ENCODE peak calls at places on chromosomes 7 and 10, in six cellular contexts. One of them, this sample, is unnamed.

GRCh38 chr10:15461353-15462108 is 90.4 kb upstream of the FAM171A1 start:
- DNase-seq in A549: peak
- DNase-seq in HepG2: no peak
- DNase-seq in endothelial cell of umbilical vein: peak
- DNase-seq in K562: peak
- DNase-seq in GM12878: no peak
- DNase-seq in this sample: peak

GRCh38 chr10:71396084-71396713 is 521 bp upstream of the CDH23 start:
- DNase-seq in A549: peak
- DNase-seq in K562: peak
- DNase-seq in GM12878: no peak
- DNase-seq in endothelial cell of umbilical vein: no peak
- DNase-seq in HepG2: no peak
- DNase-seq in this sample: no peak

GRCh38 chr7:111025013-111025412 is 65.9 kb upstream of the LRRN3 start:
- DNase-seq in A549: no peak
- DNase-seq in endothelial cell of umbilical vein: no peak
- DNase-seq in K562: no peak
- DNase-seq in GM12878: no peak
- DNase-seq in HepG2: peak
- DNase-seq in this sample: no peak

GRCh38 chr10:131771634-131772358 is 129.0 kb upstream of the PPP2R2D start:
- DNase-seq in A549: no peak
- DNase-seq in GM12878: no peak
- DNase-seq in endothelial cell of umbilical vein: no peak
- DNase-seq in HepG2: no peak
- DNase-seq in K562: no peak
- DNase-seq in this sample: no peak

GRCh38 chr10:46541735-46542566 is 14.5 kb downstream of the GPRIN2 start:
- DNase-seq in A549: peak
- DNase-seq in endothelial cell of umbilical vein: no peak
- DNase-seq in K562: no peak
- DNase-seq in GM12878: no peak
- DNase-seq in HepG2: no peak
- DNase-seq in this sample: no peak

GRCh38 chr10:103695584-103696005 is 159.8 kb downstream of the SH3PXD2A start:
- DNase-seq in K562: no peak
- DNase-seq in A549: no peak
- DNase-seq in GM12878: no peak
- DNase-seq in endothelial cell of umbilical vein: no peak
- DNase-seq in HepG2: no peak
- DNase-seq in this sample: peak

GRCh38 chr10:8043569-8044306 is 10.8 kb upstream of the GATA3 start:
- DNase-seq in K562: no peak
- DNase-seq in HepG2: no peak
- DNase-seq in GM12878: no peak
- DNase-seq in A549: no peak
- DNase-seq in endothelial cell of umbilical vein: peak
- DNase-seq in this sample: no peak

GRCh38 chr10:102152545-102152890 is 329 bp downstream of the NOLC1 start:
- DNase-seq in endothelial cell of umbilical vein: no peak
- DNase-seq in A549: no peak
- DNase-seq in K562: no peak
- DNase-seq in HepG2: no peak
- DNase-seq in GM12878: no peak
- DNase-seq in this sample: no peak

GRCh38 chr7:139580435-139580834 is 57.0 kb downstream of the CLEC2L start:
- DNase-seq in HepG2: no peak
- DNase-seq in A549: no peak
- DNase-seq in GM12878: no peak
- DNase-seq in K562: no peak
- DNase-seq in endothelial cell of umbilical vein: no peak
- DNase-seq in this sample: no peak

GRCh38 chr10:99659868-99660366 is 608 bp downstream of the ENTPD7 start:
- DNase-seq in HepG2: no peak
- DNase-seq in endothelial cell of umbilical vein: peak
- DNase-seq in K562: no peak
- DNase-seq in GM12878: no peak
- DNase-seq in A549: no peak
- DNase-seq in this sample: no peak

GRCh38 chr7:151890355-151891004 is 13.6 kb upstream of the PRKAG2 start:
- DNase-seq in HepG2: no peak
- DNase-seq in K562: no peak
- DNase-seq in GM12878: no peak
- DNase-seq in endothelial cell of umbilical vein: no peak
- DNase-seq in A549: no peak
- DNase-seq in this sample: peak

GRCh38 chr7:68550027-68550426 is 1048.2 kb upstream of the AUTS2 start:
- DNase-seq in GM12878: no peak
- DNase-seq in K562: no peak
- DNase-seq in endothelial cell of umbilical vein: no peak
- DNase-seq in A549: no peak
- DNase-seq in HepG2: no peak
- DNase-seq in this sample: no peak

GRCh38 chr7:90856317-90857072 is 260.4 kb downstream of the CDK14 start:
- DNase-seq in A549: no peak
- DNase-seq in K562: no peak
- DNase-seq in endothelial cell of umbilical vein: no peak
- DNase-seq in HepG2: no peak
- DNase-seq in GM12878: no peak
- DNase-seq in this sample: no peak

GRCh38 chr10:121696854-121697253 is 98.6 kb upstream of the FGFR2 start:
- DNase-seq in K562: peak
- DNase-seq in endothelial cell of umbilical vein: peak
- DNase-seq in HepG2: peak
- DNase-seq in A549: peak
- DNase-seq in GM12878: no peak
- DNase-seq in this sample: peak

GRCh38 chr10:43409385-43410109 is 561 bp upstream of the HNRNPF start:
- DNase-seq in GM12878: no peak
- DNase-seq in endothelial cell of umbilical vein: peak
- DNase-seq in K562: no peak
- DNase-seq in HepG2: no peak
- DNase-seq in A549: no peak
- DNase-seq in this sample: peak

GRCh38 chr10:71082930-71083329 is 129.4 kb upstream of the UNC5B start:
- DNase-seq in GM12878: no peak
- DNase-seq in A549: no peak
- DNase-seq in endothelial cell of umbilical vein: no peak
- DNase-seq in K562: no peak
- DNase-seq in HepG2: no peak
- DNase-seq in this sample: no peak

GRCh38 chr7:50595538-50596102 is 30.4 kb upstream of the DDC start:
- DNase-seq in endothelial cell of umbilical vein: peak
- DNase-seq in GM12878: no peak
- DNase-seq in K562: peak
- DNase-seq in HepG2: peak
- DNase-seq in A549: no peak
- DNase-seq in this sample: peak

GRCh38 chr10:48765527-48765926 is 80.9 kb downstream of the WDFY4 start:
- DNase-seq in K562: no peak
- DNase-seq in endothelial cell of umbilical vein: no peak
- DNase-seq in HepG2: no peak
- DNase-seq in A549: no peak
- DNase-seq in GM12878: peak
- DNase-seq in this sample: no peak

GRCh38 chr10:14953452-14954000 is 370 bp downstream of the DCLRE1C start:
- DNase-seq in endothelial cell of umbilical vein: peak
- DNase-seq in A549: peak
- DNase-seq in HepG2: no peak
- DNase-seq in K562: peak
- DNase-seq in GM12878: peak
- DNase-seq in this sample: peak

GRCh38 chr10:103921750-103922195 is 3.8 kb upstream of the STN1 start:
- DNase-seq in A549: no peak
- DNase-seq in HepG2: peak
- DNase-seq in endothelial cell of umbilical vein: peak
- DNase-seq in K562: peak
- DNase-seq in GM12878: no peak
- DNase-seq in this sample: no peak

GRCh38 chr7:106521115-106521514 is 139.8 kb downstream of the CCDC71L start:
- DNase-seq in A549: no peak
- DNase-seq in endothelial cell of umbilical vein: no peak
- DNase-seq in K562: no peak
- DNase-seq in GM12878: no peak
- DNase-seq in HepG2: no peak
- DNase-seq in this sample: no peak

GRCh38 chr10:5291501-5292195 is 73.1 kb upstream of the UCN3 start:
- DNase-seq in HepG2: peak
- DNase-seq in K562: peak
- DNase-seq in endothelial cell of umbilical vein: peak
- DNase-seq in A549: peak
- DNase-seq in GM12878: no peak
- DNase-seq in this sample: peak

GRCh38 chr10:13787015-13787421 is 200.3 kb downstream of the PRPF18 start:
- DNase-seq in endothelial cell of umbilical vein: peak
- DNase-seq in GM12878: peak
- DNase-seq in HepG2: no peak
- DNase-seq in K562: no peak
- DNase-seq in A549: no peak
- DNase-seq in this sample: no peak

GRCh38 chr7:50962962-50963374 is 180.3 kb upstream of the GRB10 start:
- DNase-seq in A549: peak
- DNase-seq in HepG2: peak
- DNase-seq in K562: peak
- DNase-seq in endothelial cell of umbilical vein: peak
- DNase-seq in GM12878: no peak
- DNase-seq in this sample: peak

GRCh38 chr7:134886353-134887057 is 99.8 kb upstream of the AGBL3 start:
- DNase-seq in GM12878: no peak
- DNase-seq in K562: no peak
- DNase-seq in HepG2: peak
- DNase-seq in A549: peak
- DNase-seq in endothelial cell of umbilical vein: peak
- DNase-seq in this sample: no peak

GRCh38 chr10:124417846-124418725 is 637 bp downstream of the OAT start:
- DNase-seq in endothelial cell of umbilical vein: peak
- DNase-seq in K562: no peak
- DNase-seq in A549: peak
- DNase-seq in GM12878: no peak
- DNase-seq in HepG2: peak
- DNase-seq in this sample: peak

DNA sequence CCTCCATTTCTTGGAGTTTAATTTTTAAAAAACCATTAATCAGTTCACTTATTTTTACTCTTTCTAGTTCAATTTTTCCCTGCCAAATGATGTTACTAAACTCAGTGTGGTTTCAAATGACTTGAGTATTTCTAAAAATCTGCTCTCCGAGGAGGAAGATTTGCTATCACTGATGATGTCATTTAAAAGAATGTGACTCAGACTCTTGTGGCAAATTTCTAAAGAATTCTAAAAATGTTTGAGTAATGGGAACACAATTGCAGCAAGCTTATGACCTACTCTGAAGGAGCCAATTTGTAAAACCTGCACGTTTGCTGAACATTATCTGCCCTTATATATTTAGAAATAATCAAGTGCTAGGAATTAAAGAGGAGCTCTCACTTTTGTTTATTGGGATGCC is 88.6 kb downstream of the SPAG6 start:
- DNase-seq in endothelial cell of umbilical vein: peak
- DNase-seq in HepG2: no peak
- DNase-seq in GM12878: no peak
- DNase-seq in A549: peak
- DNase-seq in K562: no peak
- DNase-seq in this sample: peak
- TF ChIP-seq MYC in endothelial cell of umbilical vein: no peak
- TF ChIP-seq MYC in HepG2: no peak
- TF ChIP-seq MYC in GM12878: no peak
- TF ChIP-seq MYC in A549: no peak
- TF ChIP-seq MYC in K562: no peak
- TF ChIP-seq MYC in this sample: no peak

GRCh38 chr7:17444673-17445072 is 146.2 kb downstream of the AHR start:
- DNase-seq in A549: peak
- DNase-seq in K562: no peak
- DNase-seq in GM12878: no peak
- DNase-seq in HepG2: no peak
- DNase-seq in endothelial cell of umbilical vein: peak
- DNase-seq in this sample: no peak
- TF ChIP-seq CTCF in A549: no peak
- TF ChIP-seq CTCF in K562: no peak
- TF ChIP-seq CTCF in GM12878: no peak
- TF ChIP-seq CTCF in HepG2: no peak
- TF ChIP-seq CTCF in endothelial cell of umbilical vein: no peak
- TF ChIP-seq CTCF in this sample: no peak

DNA sequence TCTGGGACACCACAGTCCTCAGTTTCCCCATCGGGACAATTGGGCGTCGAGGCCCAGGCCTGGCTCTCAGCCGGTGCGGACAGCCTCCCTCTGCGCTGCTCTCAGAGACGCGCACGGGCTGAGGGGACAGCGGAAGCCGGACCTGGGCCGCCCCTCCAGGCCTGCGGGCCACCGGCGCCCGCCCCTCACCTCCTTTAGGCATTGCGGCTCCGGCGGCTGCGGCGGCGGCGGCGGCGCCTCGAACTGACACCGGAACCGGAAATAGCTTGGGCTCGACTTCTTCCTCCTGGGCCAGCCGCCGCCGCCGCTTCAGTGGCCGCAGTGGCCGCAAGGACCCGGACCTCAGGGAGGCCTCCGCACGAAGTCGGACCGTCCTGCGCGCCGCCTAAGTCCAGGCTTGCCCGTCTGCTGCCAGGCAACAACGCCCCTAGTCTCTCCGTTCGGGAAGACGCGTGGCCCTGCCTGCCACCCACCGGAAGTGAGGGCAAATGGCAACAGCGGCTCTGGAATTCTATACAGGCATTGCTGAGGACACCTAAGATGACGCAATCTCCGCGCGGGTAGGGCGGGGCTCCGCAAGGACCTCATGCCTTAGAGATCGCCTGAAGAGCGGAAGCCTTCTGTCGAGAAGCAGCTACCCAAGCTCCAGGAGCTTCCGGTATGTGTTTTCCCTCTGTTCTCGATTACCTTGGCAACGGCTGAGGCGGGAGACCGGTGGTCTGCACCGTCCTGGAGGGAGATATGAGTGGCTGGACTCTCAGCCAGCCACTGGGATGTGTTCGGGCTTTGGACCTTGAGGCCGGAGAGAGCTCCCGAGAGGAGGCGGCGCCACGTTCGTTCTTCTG is at the start of the genes BUD31 and PDAP1:
- DNase-seq in GM12878: peak
- DNase-seq in K562: peak
- DNase-seq in A549: peak
- DNase-seq in endothelial cell of umbilical vein: peak
- DNase-seq in HepG2: peak
- DNase-seq in this sample: peak
- TF ChIP-seq POLR2A in GM12878: peak
- TF ChIP-seq POLR2A in K562: peak
- TF ChIP-seq POLR2A in A549: peak
- TF ChIP-seq POLR2A in endothelial cell of umbilical vein: peak
- TF ChIP-seq POLR2A in HepG2: peak
- TF ChIP-seq POLR2A in this sample: peak

DNA sequence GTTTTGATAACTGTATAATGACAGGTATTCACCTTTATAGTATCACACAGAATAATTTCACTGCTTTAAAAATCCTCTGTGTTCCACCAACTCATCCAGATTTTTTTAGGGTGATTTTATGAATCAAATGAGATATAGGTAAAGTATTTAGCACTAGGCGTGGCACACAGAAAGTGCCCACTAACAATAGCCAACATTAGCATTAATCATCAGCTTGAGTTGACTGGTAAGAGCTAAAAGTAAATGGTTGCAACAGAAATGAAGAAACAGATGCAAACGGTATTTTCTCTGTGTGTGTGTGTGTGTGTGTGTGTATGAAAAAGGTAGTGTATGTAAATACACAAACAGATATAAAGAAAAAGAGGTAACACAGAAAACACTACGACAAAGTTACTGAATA is 378.8 kb upstream of the ETV1 start:
- DNase-seq in GM12878: no peak
- DNase-seq in A549: no peak
- DNase-seq in endothelial cell of umbilical vein: no peak
- DNase-seq in HepG2: no peak
- DNase-seq in K562: no peak
- DNase-seq in this sample: no peak
- TF ChIP-seq MYC in GM12878: no peak
- TF ChIP-seq MYC in A549: no peak
- TF ChIP-seq MYC in endothelial cell of umbilical vein: no peak
- TF ChIP-seq MYC in HepG2: no peak
- TF ChIP-seq MYC in K562: no peak
- TF ChIP-seq MYC in this sample: no peak